ENCODE peak calls at places on chromosomes 4 and X, in four cellular contexts. X is HepG2, F is A549, L is K562. U is an unnamed sample.

GRCh38 chr4:82371398-82371972 is 2.3 kb downstream of the HNRNPD start:
- DNase-seq in X (no peak), F (no peak), L (peak; percentile 25), U (no peak)

GRCh38 chrX:68249401-68249831 is 183.9 kb downstream of the OPHN1 start:
- DNase-seq in X (no peak), F (no peak), L (no peak), U (no peak)

GRCh38 chr4:25861951-25862410 is 807 bp downstream of the SEL1L3 start:
- DNase-seq in X (no peak), F (peak; percentile 32), L (peak; percentile 59), U (no peak)

GRCh38 chr4:114613579-114613978 is 15.0 kb downstream of the UGT8 start:
- DNase-seq in X (no peak), F (no peak), L (no peak), U (no peak)

GRCh38 chr4:95231713-95232112 is 317.1 kb downstream of the UNC5C start:
- DNase-seq in X (no peak), F (no peak), L (no peak), U (no peak)

GRCh38 chr4:124710911-124711310 is 1.6 kb downstream of the ANKRD50 start:
- DNase-seq in X (no peak), F (no peak), L (no peak), U (no peak)

GRCh38 chrX:98480606-98481005 is 1596.9 kb downstream of the RPA4 start:
- DNase-seq in X (no peak), F (no peak), L (no peak), U (no peak)

GRCh38 chr4:79599691-79600090 is 191.7 kb upstream of the GK2 start:
- DNase-seq in X (no peak), F (no peak), L (no peak), U (no peak)

GRCh38 chrX:103538728-103539127 is 19.4 kb upstream of the RAB40A start:
- DNase-seq in X (no peak), F (no peak), L (no peak), U (no peak)

GRCh38 chr4:31983677-31984076 is 1263.5 kb downstream of the PCDH7 start:
- DNase-seq in X (no peak), F (no peak), L (no peak), U (no peak)

GRCh38 chr4:181018998-181019397 is 1224.2 kb upstream of the TENM3 start:
- DNase-seq in X (no peak), F (no peak), L (no peak), U (no peak)

GRCh38 chr4:185283723-185284122 is 74.3 kb downstream of the SNX25 start:
- DNase-seq in X (no peak), F (no peak), L (no peak), U (no peak)

GRCh38 chr4:186953601-186954260 is 230.1 kb upstream of the FAT1 start:
- DNase-seq in X (no peak), F (no peak), L (no peak), U (no peak)

GRCh38 chr4:173529505-173530325 is at the start of gene HAND2:
- DNase-seq in X (no peak), F (peak; percentile 52), L (peak; percentile 71), U (no peak)

GRCh38 chr4:4461178-4461577 is 74.3 kb downstream of the NSG1 start:
- DNase-seq in X (no peak), F (no peak), L (no peak), U (no peak)

GRCh38 chr4:4457803-4458550 is 71.1 kb downstream of the NSG1 start:
- DNase-seq in X (no peak), F (no peak), L (no peak), U (no peak)

GRCh38 chr4:4460759-4461158 is 73.9 kb downstream of the NSG1 start:
- DNase-seq in X (no peak), F (no peak), L (no peak), U (no peak)

GRCh38 chr4:4462970-4463369 is 76.1 kb downstream of the NSG1 start:
- DNase-seq in X (peak; percentile 80), F (no peak), L (no peak), U (no peak)

GRCh38 chr4:4461850-4462249 is 74.9 kb downstream of the NSG1 start:
- DNase-seq in X (peak; percentile 83), F (no peak), L (peak; percentile 6), U (no peak)
- TF ChIP-seq POLR2AphosphoS2 in X (no peak), F (no peak), L (no peak), U (no peak)

DNA sequence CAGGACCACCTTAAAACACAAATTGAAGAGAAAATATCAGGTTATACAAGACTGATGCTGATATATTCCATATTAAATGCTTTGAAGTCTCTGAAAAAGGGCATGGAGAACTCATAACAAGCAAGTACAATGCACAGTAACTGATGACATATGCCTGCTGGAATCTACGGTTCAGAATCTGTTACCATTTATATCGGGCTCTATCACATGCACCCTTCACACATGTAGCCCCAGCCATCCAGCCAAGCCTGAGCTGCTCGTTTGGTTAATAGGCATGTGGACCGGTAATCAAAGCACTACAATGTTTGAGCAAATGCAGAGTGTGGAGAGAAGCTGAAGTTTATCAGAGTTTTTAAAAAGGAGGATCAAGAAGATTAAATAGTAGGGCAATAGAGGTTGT is 11.8 kb downstream of the COMMD8 start:
- DNase-seq in X (no peak), F (no peak), L (no peak), U (no peak)
- TF ChIP-seq POLR2AphosphoS2 in X (no peak), F (no peak), L (no peak), U (no peak)

DNA sequence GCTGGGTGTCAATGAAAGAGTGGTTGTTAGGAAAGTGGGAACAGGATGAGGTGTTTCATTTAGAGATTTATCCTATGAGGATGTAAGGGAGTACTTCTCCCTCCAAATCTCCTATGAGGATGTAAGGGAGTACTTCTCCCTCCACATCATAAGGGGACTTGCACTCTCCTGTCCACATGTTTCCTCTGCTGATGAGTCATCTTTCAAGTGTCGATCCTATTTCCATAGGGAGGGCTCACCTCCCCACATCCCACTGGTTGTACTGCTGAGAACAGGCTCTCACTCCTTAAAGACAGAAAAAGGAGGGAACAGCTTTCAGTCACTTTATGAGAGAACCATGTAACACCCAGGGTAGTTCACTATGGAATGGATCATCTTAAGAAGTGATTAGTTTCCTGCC is 65.0 kb downstream of the INPP4B start:
- DNase-seq in X (no peak), F (no peak), L (no peak), U (no peak)
- TF ChIP-seq POLR2AphosphoS2 in X (no peak), F (no peak), L (no peak), U (no peak)

GRCh38 chrX:9467181-9467580 is 2.3 kb downstream of the TBL1X start:
- DNase-seq in X (no peak), F (no peak), L (no peak), U (no peak)

GRCh38 chrX:9466115-9466495 is 1.2 kb downstream of the TBL1X start:
- DNase-seq in X (no peak), F (peak; percentile 32), L (peak; percentile 66), U (no peak)

GRCh38 chrX:9465380-9466114 is 689 bp downstream of the TBL1X start:
- DNase-seq in X (no peak), F (no peak), L (peak; percentile 32), U (no peak)

GRCh38 chrX:9466711-9467110 is 1.9 kb downstream of the TBL1X start:
- DNase-seq in X (no peak), F (no peak), L (no peak), U (no peak)

DNA sequence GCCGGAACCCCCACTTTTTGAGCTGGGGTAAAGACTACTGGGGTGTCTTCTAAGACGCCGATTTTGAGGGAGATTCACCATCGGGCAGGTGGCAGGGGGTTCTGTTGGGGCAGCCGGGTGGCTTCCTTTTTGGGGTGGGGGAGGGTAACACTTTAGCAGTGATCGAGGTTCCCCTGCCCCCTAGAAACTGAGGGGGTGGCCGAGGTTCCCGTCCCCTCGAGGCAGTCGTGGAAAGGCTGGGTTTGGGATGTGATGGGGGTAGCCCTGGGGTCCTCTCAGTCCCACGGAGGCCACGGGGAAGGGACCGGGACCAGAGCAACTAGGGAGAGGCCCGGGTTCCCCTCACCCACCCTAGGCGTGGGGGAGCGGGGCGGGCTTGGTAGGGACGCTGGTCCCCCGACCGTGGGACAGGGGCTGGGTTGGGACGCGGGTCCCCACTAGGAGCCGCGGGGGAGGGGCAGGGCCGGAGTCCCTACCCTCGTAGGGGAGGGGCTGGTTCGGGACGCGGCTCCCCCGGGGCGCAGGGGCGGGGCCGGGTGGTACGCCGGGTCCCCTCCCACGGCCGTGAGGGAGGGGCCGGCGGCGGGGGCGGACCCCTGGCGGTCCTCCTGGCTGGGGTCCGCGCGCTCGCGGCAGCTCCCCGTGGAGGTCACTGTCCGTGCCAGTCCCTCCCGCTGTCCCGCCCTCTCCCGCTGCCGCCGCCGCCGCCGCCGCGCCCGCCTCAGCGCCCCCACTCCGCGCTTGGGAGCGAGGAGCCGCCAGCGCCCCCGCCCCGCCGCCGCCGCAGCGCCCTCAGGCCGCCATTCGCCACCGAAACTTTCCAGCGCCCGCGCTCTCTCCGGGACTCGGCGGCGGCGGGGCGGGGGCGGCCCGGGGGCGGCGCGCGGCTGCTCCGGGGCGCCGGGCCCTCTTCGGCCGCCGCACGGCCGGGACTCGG is at the start of gene TBL1X:
- DNase-seq in X (peak; percentile 37), F (peak; percentile 63), L (peak; percentile 84), U (no peak)
- TF ChIP-seq POLR2AphosphoS2 in X (no peak), F (no peak), L (no peak), U (no peak)

GRCh38 chr4:20844311-20844710 is 144.1 kb downstream of the PACRGL start:
- DNase-seq in X (no peak), F (no peak), L (no peak), U (no peak)
- TF ChIP-seq POLR2AphosphoS2 in X (no peak), F (no peak), L (no peak), U (no peak)

DNA sequence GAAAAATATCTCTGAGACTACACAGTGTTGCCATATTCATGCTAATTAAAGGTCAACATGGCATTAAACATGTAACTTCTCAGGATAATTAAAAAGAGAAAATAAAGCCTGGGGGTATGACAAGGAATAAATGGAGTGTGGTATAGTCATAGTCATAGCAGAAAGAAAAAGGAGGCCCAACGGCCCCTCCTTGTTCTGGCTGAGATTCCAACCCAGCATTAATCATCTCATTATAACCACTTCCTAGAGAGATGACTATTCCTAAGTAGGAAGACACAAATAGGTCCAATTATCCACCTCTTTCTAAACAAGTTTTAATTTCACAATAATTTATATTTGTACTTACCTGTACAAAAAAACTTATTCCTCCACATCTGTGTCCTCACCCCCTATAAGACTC is 778.4 kb upstream of the AADAT start:
- DNase-seq in X (no peak), F (no peak), L (no peak), U (no peak)
- TF ChIP-seq POLR2AphosphoS2 in X (no peak), F (no peak), L (no peak), U (no peak)

GRCh38 chr4:1538096-1538410 is 131.8 kb upstream of the NKX1-1 start:
- DNase-seq in X (no peak), F (no peak), L (no peak), U (no peak)
- TF ChIP-seq POLR2AphosphoS2 in X (no peak), F (no peak), L (no peak), U (no peak)

GRCh38 chr4:39319678-39320077 is 46.5 kb downstream of the RFC1 start:
- DNase-seq in X (peak; percentile 38), F (peak; percentile 53), L (peak; percentile 29), U (no peak)
- TF ChIP-seq POLR2AphosphoS2 in X (no peak), F (no peak), L (no peak), U (no peak)

DNA sequence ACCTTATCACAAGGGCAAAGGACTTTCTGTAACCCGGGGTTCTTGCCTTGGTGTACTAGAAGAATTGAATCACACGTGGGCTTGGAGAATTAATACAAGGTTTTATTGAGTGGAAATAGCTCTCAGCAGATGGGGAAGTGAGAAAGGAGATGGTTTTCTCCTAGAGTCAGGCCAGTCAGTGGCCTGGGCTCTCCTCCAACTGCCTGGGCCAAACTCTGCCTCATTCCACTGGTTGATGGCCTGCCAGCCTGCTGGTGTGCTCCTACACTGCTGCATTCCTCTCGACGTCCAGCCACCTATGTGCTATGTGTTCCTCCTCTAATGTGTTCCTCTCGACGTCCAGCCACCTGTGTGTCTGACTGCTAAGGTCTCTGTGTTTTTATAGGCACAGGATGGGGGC is 35.3 kb upstream of the SPIN2A start:
- DNase-seq in X (no peak), F (no peak), L (no peak), U (no peak)
- TF ChIP-seq POLR2AphosphoS2 in X (no peak), F (no peak), L (no peak), U (no peak)